ENCODE peak calls at places on chromosomes 4 and X, in four cellular contexts. F is CD8-positive, alpha-beta T cell; V is mammary epithelial cell; G is MM.1S. B is an unnamed sample. For H3K9me3 and H3K4me1, the result is how much of the 10 kb centered on the place peaks cover.

GRCh38 chr4:25441519-25442117 is 64.6 kb downstream of the ANAPC4 start:
- DNase-seq in G (peak), F (no peak), V (peak), B (peak)

GRCh38 chr4:38330321-38330720 is 333.7 kb upstream of the KLF3 start:
- DNase-seq in F (no peak), G (no peak), V (no peak), B (no peak)

GRCh38 chr4:189293459-189293858 is 647.2 kb upstream of the FRG1 start:
- DNase-seq in F (no peak), V (no peak), G (no peak), B (no peak)

GRCh38 chr4:45119376-45119775 is 393.0 kb upstream of the GNPDA2 start:
- DNase-seq in V (no peak), G (peak), F (no peak), B (no peak)

GRCh38 chrX:34275710-34276109 is 143.6 kb upstream of the FAM47A start:
- DNase-seq in F (no peak), G (peak), V (no peak), B (no peak)

GRCh38 chrX:141469469-141469868 is 115.1 kb downstream of the SPANXA1 start:
- DNase-seq in G (no peak), V (peak), F (no peak), B (no peak)

GRCh38 chrX:154096140-154097002 is 1.1 kb downstream of the MECP2 start:
- DNase-seq in G (peak), F (peak), V (peak), B (peak)

GRCh38 chr4:108141213-108142045 is 27.3 kb downstream of the LEF1 start:
- DNase-seq in G (no peak), V (no peak), F (peak), B (no peak)

GRCh38 chrX:118510076-118510475 is 14.5 kb downstream of the DOCK11 start:
- DNase-seq in V (no peak), G (no peak), F (no peak), B (no peak)

GRCh38 chr4:144754562-144755410 is 108.8 kb downstream of the HHIP start:
- DNase-seq in V (peak), F (no peak), G (peak), B (no peak)

GRCh38 chr4:105145913-105146285 is 777 bp upstream of the TET2 start:
- DNase-seq in G (no peak), F (peak), V (no peak), B (peak)

GRCh38 chr4:45350438-45350837 is 624.1 kb upstream of the GNPDA2 start:
- DNase-seq in G (peak), V (peak), F (no peak), B (peak)

GRCh38 chrX:46588263-46588662 is 14.7 kb downstream of the CHST7 start:
- DNase-seq in F (peak), V (no peak), G (no peak), B (no peak)

GRCh38 chrX:15242899-15243555 is 26.9 kb downstream of the ASB9 start:
- DNase-seq in F (peak), V (peak), G (peak), B (peak)

GRCh38 chr4:15037923-15038541 is 35.8 kb downstream of the CPEB2 start:
- DNase-seq in F (no peak), G (no peak), V (no peak), B (no peak)

GRCh38 chr4:24477919-24478318 is 106.4 kb downstream of the DHX15 start:
- DNase-seq in F (no peak), G (no peak), V (no peak), B (no peak)

GRCh38 chr4:7186081-7186480 is 6.3 kb upstream of the SORCS2 start:
- DNase-seq in V (no peak), F (no peak), G (no peak), B (peak)

GRCh38 chr4:51843309-51844156 is 580 bp downstream of the DCUN1D4 start:
- DNase-seq in G (peak), F (peak), V (peak), B (no peak)

GRCh38 chr4:26819026-26819425 is 41.6 kb upstream of the STIM2 start:
- DNase-seq in V (no peak), F (no peak), G (no peak), B (no peak)

GRCh38 chr4:1295405-1296055 is 5.8 kb downstream of the MAEA start:
- DNase-seq in G (no peak), F (no peak), V (no peak), B (no peak)

GRCh38 chrX:40108959-40109287 is 11.2 kb upstream of the BCOR start:
- DNase-seq in F (peak), G (no peak), V (peak), B (peak)

GRCh38 chr4:156169861-156170260 is 216.2 kb upstream of the CTSO start:
- DNase-seq in V (no peak), F (no peak), G (no peak), B (no peak)

GRCh38 chr4:155674669-155675071 is 8.0 kb downstream of the GUCY1A1 start:
- DNase-seq in V (no peak), G (no peak), F (no peak), B (no peak)

GRCh38 chr4:157121396-157121795 is 45.4 kb downstream of the GLRB start:
- DNase-seq in V (no peak), F (no peak), G (no peak), B (no peak)

GRCh38 chr4:33381806-33382205 is 2661.6 kb downstream of the PCDH7 start:
- DNase-seq in F (no peak), G (no peak), V (no peak), B (no peak)

GRCh38 chr4:150999091-150999490 is 16.0 kb downstream of the LRBA start:
- DNase-seq in F (no peak), G (no peak), V (no peak), B (no peak)

GRCh38 chrX:54029543-54030143 is 14.6 kb downstream of the PHF8 start:
- DNase-seq in G (no peak), F (no peak), V (peak), B (peak)

GRCh38 chr4:112311516-112311915 is 14.3 kb downstream of the ALPK1 start:
- DNase-seq in G (no peak), F (no peak), V (no peak), B (no peak)

GRCh38 chr4:174702974-174703478 is 126.0 kb downstream of the GLRA3 start:
- DNase-seq in G (no peak), V (no peak), F (no peak), B (no peak)

GRCh38 chrX:65551086-65551485 is 16.5 kb upstream of the LAS1L start:
- DNase-seq in V (no peak), G (no peak), F (no peak), B (no peak)

GRCh38 chr4:25184056-25184455 is 23.8 kb upstream of the SEPSECS start:
- DNase-seq in G (no peak), F (no peak), V (no peak), B (no peak)

GRCh38 chrX:118904664-118905063 is 69.8 kb upstream of the LONRF3 start:
- DNase-seq in F (no peak), V (no peak), G (no peak), B (peak)

GRCh38 chr4:158799856-158800255 is 31.0 kb downstream of the FNIP2 start:
- DNase-seq in V (no peak), G (no peak), F (no peak), B (no peak)

GRCh38 chrX:96971812-96972211 is 88.1 kb downstream of the RPA4 start:
- DNase-seq in F (no peak), G (no peak), V (no peak), B (no peak)

GRCh38 chr4:70714488-70714887 is 7.3 kb upstream of the RUFY3 start:
- DNase-seq in F (no peak), G (no peak), V (no peak), B (no peak)

GRCh38 chr4:80732010-80732409 is 298.5 kb upstream of the BMP3 start:
- DNase-seq in G (no peak), F (no peak), V (peak), B (no peak)

DNA sequence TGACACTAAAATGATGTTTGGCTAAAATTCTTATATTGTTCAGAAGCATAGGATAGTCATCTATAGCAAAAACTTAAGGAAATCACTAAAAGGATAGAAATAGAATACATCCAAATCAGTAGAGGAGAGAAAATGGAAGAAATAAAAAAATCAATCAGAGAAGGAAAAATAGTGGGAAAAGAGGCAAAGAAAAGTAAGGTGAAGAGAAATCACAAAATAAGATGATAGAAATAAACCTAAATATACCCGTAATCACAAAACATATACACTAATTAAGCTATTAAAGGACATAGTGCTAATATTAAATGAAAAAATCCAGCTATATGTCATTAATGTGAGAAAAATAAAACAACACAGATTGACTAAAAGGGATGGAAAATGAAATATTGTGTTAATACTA is 6.3 kb downstream of the PGRMC2 start:
- DNase-seq in G (no peak), V (no peak), F (no peak), B (no peak)
- H3K9me3 ChIP-seq in G (under half), V (under half), F (under half), B (under half)

GRCh38 chrX:48919947-48920712 is 1.3 kb upstream of the PIM2 start:
- DNase-seq in V (no peak), G (no peak), F (no peak), B (no peak)
- H3K4me1 ChIP-seq in V (under half), G (under half), F (half or more), B (under half)

GRCh38 chr4:153799708-153800074 is 10.8 kb upstream of the SFRP2 start:
- DNase-seq in V (no peak), F (no peak), G (no peak), B (no peak)

GRCh38 chr4:153798436-153798835 is 9.6 kb upstream of the SFRP2 start:
- DNase-seq in F (no peak), V (no peak), G (no peak), B (no peak)

GRCh38 chr4:153804742-153805141 is 15.9 kb upstream of the SFRP2 start:
- DNase-seq in F (no peak), V (no peak), G (peak), B (no peak)

GRCh38 chr4:153794001-153794400 is 5.1 kb upstream of the SFRP2 start:
- DNase-seq in F (no peak), G (no peak), V (no peak), B (peak)

GRCh38 chr4:153798901-153799707 is 10.2 kb upstream of the SFRP2 start:
- DNase-seq in F (no peak), G (no peak), V (no peak), B (no peak)
- H3K27ac ChIP-seq in F (no peak), G (no peak), V (no peak), B (no peak)

DNA sequence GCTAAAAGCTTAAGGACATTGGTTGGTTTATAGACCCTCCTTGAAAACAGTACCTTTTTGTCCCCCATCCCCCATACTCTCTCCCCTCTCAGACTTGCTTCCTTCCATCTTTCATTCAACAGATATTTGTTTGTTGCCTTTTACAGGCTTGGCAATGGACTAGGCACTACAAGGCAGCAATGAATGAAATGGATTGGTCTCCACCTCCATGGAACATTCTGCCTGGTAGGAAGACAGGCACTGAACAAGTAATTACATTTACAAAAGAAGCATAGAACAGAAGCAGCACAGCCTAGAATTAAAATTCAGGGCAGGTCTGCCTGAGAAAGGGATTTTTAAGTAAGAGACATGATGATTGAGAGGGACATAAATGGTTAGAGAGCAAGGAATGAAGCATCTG is 346.0 kb downstream of the GRXCR1 start:
- DNase-seq in G (no peak), V (no peak), F (no peak), B (no peak)
- H3K9me3 ChIP-seq in G (under half), V (under half), F (under half), B (under half)

GRCh38 chr4:3372264-3372932 is 69.4 kb upstream of the HGFAC start:
- DNase-seq in G (no peak), V (no peak), F (no peak), B (no peak)
- H3K4me1 ChIP-seq in G (under half), V (under half), F (under half), B (under half)

GRCh38 chr4:142293536-142293935 is 552.6 kb downstream of the INPP4B start:
- DNase-seq in G (no peak), V (no peak), F (no peak), B (no peak)

GRCh38 chr4:142297313-142297712 is 548.8 kb downstream of the INPP4B start:
- DNase-seq in V (no peak), F (no peak), G (no peak), B (no peak)
- H3K27ac ChIP-seq in V (no peak), F (no peak), G (no peak), B (no peak)

B was measured in small intestine.